ENCODE peak calls at places on chromosome X, in four cellular contexts. P, S, K and V are unnamed samples.

GRCh38 chrX:135697614-135698013 is 15.8 kb upstream of the CT45A1 start:
- DNase-seq in P (peak), S (no peak), K (no peak), V (no peak)

GRCh38 chrX:13223868-13224555 is 95.8 kb downstream of the ATXN3L start:
- DNase-seq in P (no peak), S (no peak), K (no peak), V (no peak)

GRCh38 chrX:115650449-115650848 is 89.5 kb downstream of the PLS3 start:
- DNase-seq in P (no peak), S (no peak), K (no peak), V (no peak)

GRCh38 chrX:23844502-23845138 is 61.6 kb downstream of the SAT1 start:
- DNase-seq in P (peak), S (peak), K (no peak), V (no peak)

GRCh38 chrX:76453737-76454406 is 26.4 kb downstream of the MAGEE1 start:
- DNase-seq in P (no peak), S (no peak), K (no peak), V (no peak)

GRCh38 chrX:31397119-31397518 is 325.3 kb upstream of the FTHL17 start:
- DNase-seq in P (no peak), S (no peak), K (no peak), V (no peak)

GRCh38 chrX:154040307-154040756 is 20.6 kb upstream of the IRAK1 start:
- DNase-seq in P (no peak), S (peak), K (no peak), V (no peak)

GRCh38 chrX:125327891-125328290 is 8.2 kb downstream of the TEX13C start:
- DNase-seq in P (no peak), S (no peak), K (no peak), V (no peak)

GRCh38 chrX:95949588-95949987 is 735.1 kb upstream of the DIAPH2 start:
- DNase-seq in P (no peak), S (no peak), K (no peak), V (no peak)

GRCh38 chrX:72001471-72001870 is 90.8 kb downstream of the NHSL2 start:
- DNase-seq in P (no peak), S (no peak), K (no peak), V (no peak)

GRCh38 chrX:74902806-74903205 is 22.4 kb downstream of the NEXMIF start:
- DNase-seq in P (no peak), S (no peak), K (no peak), V (no peak)

GRCh38 chrX:7789200-7789599 is 53.8 kb upstream of the VCX start:
- DNase-seq in P (no peak), S (no peak), K (no peak), V (no peak)

GRCh38 chrX:23195097-23195496 is 139.6 kb upstream of the PTCHD1 start:
- DNase-seq in P (no peak), S (no peak), K (no peak), V (no peak)

GRCh38 chrX:13419276-13419675 is 99.4 kb upstream of the ATXN3L start:
- DNase-seq in P (no peak), S (no peak), K (no peak), V (no peak)

GRCh38 chrX:137198040-137198439 is 164.2 kb upstream of the GPR101 start:
- DNase-seq in P (no peak), S (no peak), K (no peak), V (no peak)

GRCh38 chrX:77087529-77088169 is 359.5 kb upstream of the FGF16 start:
- DNase-seq in P (no peak), S (no peak), K (no peak), V (no peak)

GRCh38 chrX:39613508-39613921 is 484.2 kb downstream of the BCOR start:
- DNase-seq in P (no peak), S (no peak), K (no peak), V (no peak)

GRCh38 chrX:129695937-129696336 is 41.2 kb upstream of the APLN start:
- DNase-seq in P (no peak), S (no peak), K (no peak), V (no peak)

GRCh38 chrX:16838202-16839066 is 31.7 kb downstream of the RBBP7 start:
- DNase-seq in P (no peak), S (no peak), K (no peak), V (no peak)

GRCh38 chrX:24260827-24261550 is 52.9 kb downstream of the SUPT20HL2 start:
- DNase-seq in P (no peak), S (peak), K (no peak), V (no peak)

GRCh38 chrX:43880439-43880838 is 1.8 kb downstream of the MAOB start:
- DNase-seq in P (no peak), S (no peak), K (no peak), V (no peak)

GRCh38 chrX:64885850-64886249 is 90.4 kb downstream of the ZC4H2 start:
- DNase-seq in P (peak), S (peak), K (no peak), V (no peak)

GRCh38 chrX:130110379-130111219 is at the start of gene ELF4:
- DNase-seq in P (peak), S (peak), K (no peak), V (peak)

GRCh38 chrX:150863191-150863590 is 35.3 kb downstream of the CD99L2 start:
- DNase-seq in P (no peak), S (no peak), K (no peak), V (no peak)

DNA sequence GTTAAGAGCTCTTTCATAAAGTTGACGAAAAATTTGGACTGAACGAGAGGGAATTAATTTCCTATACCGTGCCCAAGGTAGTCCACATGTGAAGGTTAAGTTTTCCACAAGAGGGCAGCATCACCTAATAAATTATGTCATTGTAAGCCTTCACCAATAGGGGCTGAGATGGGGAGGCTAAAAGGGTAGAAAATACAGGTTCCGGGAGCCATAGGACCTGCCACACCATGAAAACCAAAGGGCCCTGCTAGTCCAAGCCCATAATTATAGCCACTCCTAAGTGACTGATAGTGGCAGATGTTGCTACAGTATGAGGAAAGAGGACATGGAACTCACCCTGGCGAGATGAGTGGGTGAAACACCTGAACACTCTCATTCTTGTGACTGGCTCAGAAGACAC is 122.2 kb downstream of the SHROOM4 start:
- DNase-seq in P (peak), S (peak), K (no peak), V (peak)
- TF ChIP-seq SPI1 in P (no peak), S (no peak), K (no peak), V (no peak)

GRCh38 chrX:148316446-148316845 is 184.0 kb upstream of the AFF2 start:
- DNase-seq in P (no peak), S (no peak), K (no peak), V (no peak)
- TF ChIP-seq SPI1 in P (no peak), S (no peak), K (no peak), V (no peak)

GRCh38 chrX:112163916-112164315 is 81.3 kb upstream of the TRPC5 start:
- DNase-seq in P (no peak), S (no peak), K (no peak), V (no peak)
- TF ChIP-seq SPI1 in P (no peak), S (no peak), K (no peak), V (no peak)

DNA sequence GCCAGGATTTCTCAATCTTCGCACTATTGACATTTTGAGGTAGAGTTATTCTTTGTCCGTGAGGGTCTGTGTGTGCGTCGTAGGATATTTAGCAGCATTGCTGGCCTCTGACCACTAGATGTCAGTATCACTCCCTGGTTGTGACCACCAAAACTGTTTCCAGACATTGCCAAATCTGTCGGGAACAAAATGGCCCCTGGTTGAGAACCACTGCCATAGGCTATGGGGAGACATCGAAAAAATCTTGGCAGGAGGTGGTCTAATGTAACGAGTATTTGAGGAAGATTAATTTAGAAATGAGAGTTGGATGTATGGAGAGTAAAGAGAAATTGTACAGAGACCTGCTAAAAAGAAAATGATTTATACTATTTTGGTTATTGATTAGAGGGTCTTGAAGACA is 108.4 kb downstream of the DOCK11 start:
- DNase-seq in P (peak), S (peak), K (peak), V (no peak)
- TF ChIP-seq SPI1 in P (no peak), S (no peak), K (no peak), V (no peak)